ENCODE peak calls at places on chromosomes 6 and 20, in five cellular contexts. M is H1, R is H9, K is neuronal stem cell, H is IMR-90. O is an unnamed sample.

GRCh38 chr20:47758517-47759450 is 26.5 kb downstream of the SULF2 start:
- DNase-seq in M (no peak), R (no peak), K (no peak), H (no peak), O (no peak)

GRCh38 chr20:52103911-52104545 is 87.6 kb downstream of the ZFP64 start:
- DNase-seq in M (peak; percentile 70), R (peak; percentile 69), K (no peak), H (peak; percentile 14), O (no peak)

GRCh38 chr6:166465671-166466087 is 82.9 kb upstream of the MPC1 start:
- DNase-seq in M (no peak), R (no peak), K (no peak), H (peak; percentile 32), O (peak; percentile 39)

GRCh38 chr6:28393912-28394662 is 5.5 kb downstream of the ZSCAN12 start:
- DNase-seq in M (no peak), R (no peak), K (no peak), H (peak; percentile 2), O (peak; percentile 56)

GRCh38 chr20:58017237-58017969 is 211.1 kb downstream of the ANKRD60 start:
- DNase-seq in M (no peak), R (peak; percentile 19), K (no peak), H (peak; percentile 1), O (peak; percentile 90)

GRCh38 chr20:32072168-32072721 is 20.2 kb downstream of the HCK start:
- DNase-seq in M (no peak), R (no peak), K (no peak), H (no peak), O (no peak)

GRCh38 chr20:50646483-50646996 is 44.8 kb downstream of the RIPOR3 start:
- DNase-seq in M (no peak), R (no peak), K (no peak), H (peak; percentile 86), O (no peak)

GRCh38 chr6:1604347-1604990 is 5.2 kb upstream of the FOXC1 start:
- DNase-seq in M (peak; percentile 93), R (peak; percentile 78), K (peak; percentile 85), H (peak; percentile 36), O (peak; percentile 88)

GRCh38 chr6:25175656-25176055 is 103.5 kb upstream of the CARMIL1 start:
- DNase-seq in M (no peak), R (no peak), K (no peak), H (no peak), O (no peak)

DNA sequence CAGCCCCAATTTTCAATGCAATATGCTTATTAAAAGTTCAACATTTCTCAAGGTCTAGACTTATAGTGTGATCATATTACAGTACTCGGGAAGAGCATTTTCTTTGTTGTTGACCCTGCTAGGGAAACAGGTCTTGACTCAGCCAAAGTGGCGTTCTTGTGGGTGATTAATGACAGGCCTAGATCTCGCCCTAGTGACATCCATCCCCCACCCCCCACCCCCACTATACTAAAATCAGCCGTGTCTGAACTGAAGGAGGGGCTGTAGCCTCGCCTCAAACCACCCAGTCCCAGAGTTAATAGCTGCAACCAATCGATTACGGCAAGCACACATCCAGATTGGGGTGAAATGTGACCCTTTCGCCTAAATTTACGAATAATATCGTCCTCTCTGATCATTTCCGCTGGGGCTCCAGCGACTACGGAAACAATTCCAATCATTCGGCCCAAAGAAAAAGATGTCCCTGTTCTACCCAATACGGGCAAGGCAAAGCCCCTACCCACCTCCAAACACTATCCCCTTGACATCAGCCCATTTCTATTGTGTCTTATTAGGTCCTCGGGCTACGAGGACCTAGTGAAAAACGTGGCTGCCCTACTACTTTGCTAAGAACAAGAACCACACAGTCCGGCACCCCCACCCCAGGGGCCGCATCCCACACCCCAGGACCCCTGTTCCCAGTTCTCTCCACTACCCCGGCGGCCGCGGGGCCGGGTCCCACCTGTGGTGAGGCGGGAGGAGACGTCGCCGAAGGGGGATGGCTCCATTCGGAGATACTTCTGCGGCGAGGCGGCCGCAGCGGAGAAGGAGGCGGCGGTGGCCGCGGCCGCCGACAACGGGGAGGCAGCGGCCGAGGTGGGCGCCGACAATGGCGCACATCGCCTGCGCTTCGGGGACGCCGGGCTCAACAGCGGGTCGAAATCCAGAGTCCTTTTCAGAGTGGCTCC is 1.0 kb downstream of the AKIRIN2 start:
- DNase-seq in M (peak; percentile 52), R (no peak), K (peak; percentile 39), H (peak; percentile 62), O (peak; percentile 37)
- H3K14ac ChIP-seq in M (no peak overlapping the region), R (peak overlapping the region; percentile 97), K (peak overlapping the region; percentile 100), H (peak overlapping the region; percentile 87), O (peak overlapping the region; percentile 78)

DNA sequence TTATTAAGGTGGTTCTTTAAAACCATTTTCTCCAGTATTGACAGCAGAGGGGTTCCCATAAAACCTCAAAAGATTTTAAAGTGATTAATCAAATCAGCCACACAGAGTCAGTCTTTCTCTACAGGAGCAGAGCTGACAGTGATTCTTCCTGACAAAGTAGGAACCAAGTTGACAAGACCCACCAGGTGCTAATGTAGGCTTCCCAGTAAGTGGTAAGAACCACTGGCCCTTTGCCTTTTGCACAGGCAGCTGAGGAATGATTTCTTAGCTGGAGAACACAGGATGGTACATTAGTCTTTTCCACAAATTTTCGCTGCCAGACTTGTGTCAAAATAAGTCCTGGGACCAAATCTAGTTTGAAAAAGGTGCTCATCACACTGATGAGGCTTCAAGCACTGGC is 95.8 kb downstream of the ARMC2 start:
- DNase-seq in M (no peak), R (no peak), K (no peak), H (no peak), O (no peak)
- H3K4me1 ChIP-seq in M (peaks cover 2% of the 10 kb centered on the region), R (peaks cover 2% of the 10 kb centered on the region), K (peaks cover 2% of the 10 kb centered on the region), H (peaks cover 18% of the 10 kb centered on the region), O (no peaks in the 10 kb centered on the region)

DNA sequence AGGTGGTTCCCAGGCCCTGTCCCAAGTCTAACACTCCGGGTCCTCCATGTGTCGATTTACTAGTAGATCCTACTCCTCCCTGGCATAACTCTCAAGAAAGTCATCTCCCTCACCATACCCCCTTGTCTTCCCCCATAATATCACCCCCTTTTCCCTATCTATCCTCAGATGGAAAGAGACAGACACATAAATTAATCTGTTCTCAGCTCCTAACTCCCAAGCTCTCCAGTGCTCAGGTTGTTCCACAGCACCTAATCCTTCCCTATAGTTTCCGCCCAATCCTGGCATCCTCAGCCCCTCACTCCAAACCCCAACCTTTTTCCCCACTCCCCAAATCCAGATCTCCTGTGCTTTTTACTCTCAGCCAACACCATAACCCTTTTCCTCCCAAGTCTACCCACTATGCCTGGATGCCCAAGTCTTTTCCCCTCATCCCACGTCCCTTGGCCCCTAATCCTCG is 808 bp downstream of the ILRUN start:
- DNase-seq in M (no peak), R (no peak), K (no peak), H (no peak), O (no peak)
- H3K14ac ChIP-seq in M (no peak overlapping the region), R (peak overlapping the region; percentile 94), K (peak overlapping the region; percentile 91), H (peak overlapping the region; percentile 98), O (peak overlapping the region; percentile 38)

DNA sequence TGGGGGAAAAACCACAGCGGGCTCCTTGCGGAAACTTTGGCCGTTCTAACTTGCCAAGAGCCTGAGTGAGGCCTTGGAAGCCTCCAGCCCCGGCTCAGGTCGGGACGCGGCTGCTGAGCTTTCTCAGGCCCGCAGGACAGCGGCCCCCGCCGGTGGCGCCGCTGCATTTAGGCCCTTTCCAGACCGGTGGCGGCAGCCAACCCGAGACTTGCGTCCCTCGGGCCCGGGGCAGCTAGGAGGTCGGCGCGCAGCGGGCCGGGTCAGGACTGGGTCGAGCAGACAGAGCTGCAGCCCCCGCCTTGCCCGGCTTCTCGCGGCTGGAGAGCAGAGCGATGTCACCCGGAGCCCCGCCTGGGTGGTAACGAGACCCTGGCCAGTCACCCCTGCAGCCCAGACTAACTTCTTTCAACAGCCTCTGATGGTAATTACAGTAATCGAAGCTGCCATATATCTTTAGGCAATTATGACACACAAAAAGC is 2.7 kb downstream of the NR2E1 start:
- DNase-seq in M (peak; percentile 77), R (peak; percentile 67), K (peak; percentile 58), H (no peak), O (no peak)
- H3K4me1 ChIP-seq in M (peaks cover 56% of the 10 kb centered on the region), R (no peaks in the 10 kb centered on the region), K (peaks cover 53% of the 10 kb centered on the region), H (no peaks in the 10 kb centered on the region), O (peaks cover 37% of the 10 kb centered on the region)

GRCh38 chr20:3889489-3890409 is 562 bp downstream of the PANK2 start:
- DNase-seq in M (peak; percentile 53), R (no peak), K (no peak), H (no peak), O (no peak)

GRCh38 chr20:3887870-3888614 is 1.1 kb upstream of the PANK2 start:
- DNase-seq in M (no peak), R (no peak), K (no peak), H (no peak), O (peak; percentile 26)

GRCh38 chr20:3890410-3890751 is 1.2 kb downstream of the PANK2 start:
- DNase-seq in M (no peak), R (no peak), K (no peak), H (peak; percentile 56), O (peak; percentile 36)

GRCh38 chr20:3890999-3891929 is 2.1 kb downstream of the PANK2 start:
- DNase-seq in M (no peak), R (no peak), K (no peak), H (no peak), O (no peak)

GRCh38 chr20:3888622-3889488 is at the start of gene PANK2:
- DNase-seq in M (peak; percentile 98), R (peak; percentile 99), K (peak; percentile 99), H (peak; percentile 98), O (peak; percentile 98)
- H3K14ac ChIP-seq in M (no peak within 1 kb of the TSS), R (peak within 1 kb of the TSS; percentile 98), K (peak within 1 kb of the TSS; percentile 9), H (peak within 1 kb of the TSS; percentile 97), O (peak within 1 kb of the TSS; percentile 95)

O was measured in trophoblast cell.